ENCODE peak calls at places on chromosome 6, in seven cellular contexts. X is HFFc6; E is retinal pigment epithelial cell; I is ecto neural progenitor cell; G is breast epithelium; C is central memory CD4-positive, alpha-beta T cell; V is OCI-LY7. T is an unnamed sample.
A peak's percentile ranks its signal among the peaks of the same experiment; 100 is the strongest.

GRCh38 chr6:108557494-108558371 is 3.0 kb upstream of the FOXO3 start:
- DNase-seq in X (peak; percentile 61), E (no peak), I (peak; percentile 93), G (peak; percentile 75), C (peak; percentile 82), V (peak; percentile 85), T (no peak)

GRCh38 chr6:160978141-160978926 is 13.2 kb upstream of the MAP3K4 start:
- DNase-seq in X (peak; percentile 78), E (no peak), I (no peak), G (no peak), C (no peak), V (no peak), T (no peak)

GRCh38 chr6:136520520-136520919 is 29.7 kb downstream of the MAP7 start:
- DNase-seq in X (no peak), E (no peak), I (no peak), G (no peak), C (no peak), V (no peak), T (no peak)

GRCh38 chr6:26660096-26660425 is 515 bp upstream of the ZNF322 start:
- DNase-seq in X (peak; percentile 40), E (peak; percentile 0), I (no peak), G (no peak), C (peak; percentile 24), V (peak; percentile 45), T (no peak)

GRCh38 chr6:16694789-16695188 is 66.5 kb downstream of the ATXN1 start:
- DNase-seq in X (no peak), E (no peak), I (no peak), G (no peak), C (no peak), V (no peak), T (no peak)

GRCh38 chr6:29005183-29005885 is at the start of gene ZNF311:
- DNase-seq in X (no peak), E (no peak), I (no peak), G (no peak), C (peak; percentile 29), V (no peak), T (no peak)

GRCh38 chr6:144434308-144434990 is 149.3 kb downstream of the UTRN start:
- DNase-seq in X (peak; percentile 87), E (no peak), I (no peak), G (no peak), C (no peak), V (no peak), T (peak; percentile 37)

GRCh38 chr6:25012657-25013056 is 76.9 kb upstream of the RIPOR2 start:
- DNase-seq in X (peak; percentile 67), E (no peak), I (no peak), G (no peak), C (no peak), V (no peak), T (no peak)

T was measured in epithelial cell of proximal tubule.